ENCODE peak calls at places on chromosomes 11 and 22, in six cellular contexts. R is globus pallidus; D is activated effector memory CD4-positive, alpha-beta T cell treated with Interleukin-2 at 50 U/mL for 16 hours; G is fibroblast of gingiva; T is SK-N-MC; V is stimulated activated CD4-positive, alpha-beta T cell treated with anti-CD3 and anti-CD28 coated beads, Interleukin-2, amount 100 ng/mL, for 24 hours. S is an unnamed sample.

GRCh38 chr11:64144587-64145295 is 21.2 kb downstream of the MACROD1 start:
- DNase-seq in R (no peak), D (no peak), G (no peak), T (no peak), V (no peak), S (no peak)

GRCh38 chr11:64858467-64859401 is 14.3 kb upstream of the CDC42BPG start:
- DNase-seq in R (no peak), D (peak), G (no peak), T (no peak), V (peak), S (no peak)

GRCh38 chr11:44671234-44671633 is 55.5 kb upstream of the TSPAN18 start:
- DNase-seq in R (no peak), D (no peak), G (no peak), T (no peak), V (no peak), S (no peak)

GRCh38 chr11:65646921-65647701 is 9.2 kb downstream of the SIPA1 start:
- DNase-seq in R (peak), D (no peak), G (peak), T (no peak), V (no peak), S (no peak)

GRCh38 chr22:35352214-35353111 is 28.4 kb upstream of the HMOX1 start:
- DNase-seq in R (peak), D (peak), G (peak), T (no peak), V (peak), S (peak)

GRCh38 chr11:76660533-76661305 is 9.8 kb downstream of the LRRC32 start:
- DNase-seq in R (no peak), D (no peak), G (no peak), T (no peak), V (no peak), S (no peak)

GRCh38 chr11:64856382-64857227 is 12.2 kb upstream of the CDC42BPG start:
- DNase-seq in R (no peak), D (no peak), G (peak), T (no peak), V (peak), S (peak)

GRCh38 chr22:24191381-24191841 is 10.1 kb downstream of the SUSD2 start:
- DNase-seq in R (no peak), D (no peak), G (no peak), T (no peak), V (no peak), S (no peak)

GRCh38 chr11:1656061-1656441 is 26.5 kb downstream of the KRTAP5-5 start:
- DNase-seq in R (no peak), D (no peak), G (no peak), T (no peak), V (no peak), S (no peak)

GRCh38 chr11:117097567-117098268 is 510 bp downstream of the SIK3 start:
- DNase-seq in R (peak), D (peak), G (peak), T (no peak), V (peak), S (no peak)

GRCh38 chr11:34964610-34965331 is 48.4 kb downstream of the PDHX start:
- DNase-seq in R (no peak), D (no peak), G (no peak), T (no peak), V (no peak), S (no peak)

GRCh38 chr11:69931994-69932910 is 113.0 kb upstream of the FGF3 start:
- DNase-seq in R (no peak), D (no peak), G (no peak), T (no peak), V (no peak), S (no peak)

GRCh38 chr11:57131080-57131790 is 50.5 kb upstream of the LRRC55 start:
- DNase-seq in R (no peak), D (no peak), G (no peak), T (no peak), V (no peak), S (peak)

GRCh38 chr11:120184371-120184945 is 26.4 kb upstream of the OAF start:
- DNase-seq in R (no peak), D (no peak), G (no peak), T (no peak), V (no peak), S (no peak)

GRCh38 chr11:114738954-114739353 is 60.6 kb downstream of the NXPE2 start:
- DNase-seq in R (peak), D (no peak), G (no peak), T (no peak), V (peak), S (peak)

GRCh38 chr11:114745150-114745671 is 66.9 kb downstream of the NXPE2 start:
- DNase-seq in R (no peak), D (no peak), G (no peak), T (no peak), V (no peak), S (no peak)

GRCh38 chr11:128926437-128927107 is 16.1 kb downstream of the TP53AIP1 start:
- DNase-seq in R (no peak), D (no peak), G (no peak), T (no peak), V (no peak), S (no peak)

GRCh38 chr11:118655486-118656190 is 23.8 kb downstream of the TREH start:
- DNase-seq in R (no peak), D (no peak), G (no peak), T (no peak), V (no peak), S (no peak)

GRCh38 chr11:62030071-62030684 is 62.7 kb upstream of the FTH1 start:
- DNase-seq in R (no peak), D (no peak), G (no peak), T (no peak), V (no peak), S (no peak)

GRCh38 chr11:82811369-82811768 is 77.7 kb upstream of the FAM181B start:
- DNase-seq in R (no peak), D (no peak), G (no peak), T (no peak), V (no peak), S (no peak)

GRCh38 chr11:11400635-11401232 is 47.7 kb upstream of the CSNK2A3 start:
- DNase-seq in R (no peak), D (no peak), G (no peak), T (no peak), V (no peak), S (no peak)

GRCh38 chr11:11584446-11584810 is 37.4 kb downstream of the GALNT18 start:
- DNase-seq in R (no peak), D (no peak), G (peak), T (no peak), V (no peak), S (peak)

GRCh38 chr11:106608677-106609076 is 409.6 kb downstream of the GUCY1A2 start:
- DNase-seq in R (no peak), D (no peak), G (peak), T (no peak), V (no peak), S (peak)

GRCh38 chr11:6259638-6260019 is at the start of gene CCKBR:
- DNase-seq in R (no peak), D (no peak), G (no peak), T (no peak), V (peak), S (no peak)